ENCODE peak calls at places on chromosomes 13 and 19, in six cellular contexts. K is osteocyte, E is hepatocyte, V is fibroblast of villous mesenchyme, C is left ventricle myocardium inferior, U is fibroblast of lung. B is an unnamed sample.

GRCh38 chr13:94558721-94559120 is 37.2 kb downstream of the TGDS start:
- DNase-seq in K (no peak), E (no peak), V (no peak), C (no peak), U (no peak), B (no peak)

GRCh38 chr13:114235697-114236096 is 1.0 kb downstream of the CDC16 start:
- DNase-seq in K (no peak), E (no peak), V (peak), C (no peak), U (no peak), B (no peak)

GRCh38 chr13:110246530-110246929 is 60.4 kb downstream of the COL4A1 start:
- DNase-seq in K (no peak), E (no peak), V (peak), C (no peak), U (no peak), B (no peak)

GRCh38 chr13:112744306-112745021 is 54.6 kb downstream of the ATP11A start:
- DNase-seq in K (no peak), E (no peak), V (peak), C (no peak), U (peak), B (no peak)

GRCh38 chr13:21549633-21550032 is 54.3 kb downstream of the MICU2 start:
- DNase-seq in K (no peak), E (no peak), V (peak), C (no peak), U (no peak), B (no peak)

GRCh38 chr13:96181886-96182285 is 92.0 kb downstream of the HS6ST3 start:
- DNase-seq in K (no peak), E (no peak), V (no peak), C (no peak), U (no peak), B (no peak)

GRCh38 chr19:44626067-44626624 is 12.8 kb downstream of the IGSF23 start:
- DNase-seq in K (no peak), E (peak), V (peak), C (no peak), U (peak), B (no peak)

GRCh38 chr13:113407531-113408393 is 43.8 kb upstream of the GRTP1 start:
- DNase-seq in K (no peak), E (no peak), V (no peak), C (no peak), U (no peak), B (no peak)

GRCh38 chr13:30766957-30767603 is 31.7 kb downstream of the ALOX5AP start:
- DNase-seq in K (no peak), E (peak), V (no peak), C (no peak), U (no peak), B (peak)
- TF ChIP-seq CTCF in K (no peak), E (no peak), V (no peak), C (no peak), U (no peak), B (no peak)

GRCh38 chr19:18436651-18437478 is 1.1 kb downstream of the ISYNA1 start:
- DNase-seq in K (peak), E (peak), V (peak), C (peak), U (peak), B (no peak)
- TF ChIP-seq CTCF in K (peak), E (peak), V (no peak), C (no peak), U (no peak), B (no peak)

DNA sequence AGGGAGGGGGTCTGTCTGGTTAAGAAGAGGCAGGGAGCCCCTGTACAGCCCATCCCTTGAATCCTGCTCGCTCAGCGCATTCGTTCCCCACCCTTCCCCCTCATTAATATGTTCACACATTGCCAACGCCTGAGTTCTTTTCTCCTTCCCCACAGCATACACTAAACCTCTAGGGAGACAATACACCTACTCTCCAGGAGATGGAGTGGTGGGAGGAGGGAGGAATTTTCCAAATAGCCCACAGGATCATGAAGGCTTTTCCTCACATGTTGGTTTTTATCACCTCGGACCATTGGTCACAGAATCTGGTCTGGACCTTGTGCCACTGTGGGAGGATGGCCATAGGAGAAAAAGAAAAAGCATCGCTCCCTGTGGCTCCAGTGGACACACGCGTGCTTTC is 294.9 kb downstream of the SHISA2 start:
- DNase-seq in K (no peak), E (no peak), V (no peak), C (no peak), U (no peak), B (no peak)
- TF ChIP-seq CTCF in K (peak), E (no peak), V (no peak), C (no peak), U (no peak), B (no peak)

GRCh38 chr19:51441410-51442390 is 16.6 kb downstream of the SIGLEC8 start:
- DNase-seq in K (no peak), E (no peak), V (no peak), C (no peak), U (no peak), B (peak)
- TF ChIP-seq CTCF in K (no peak), E (no peak), V (no peak), C (no peak), U (no peak), B (peak)

DNA sequence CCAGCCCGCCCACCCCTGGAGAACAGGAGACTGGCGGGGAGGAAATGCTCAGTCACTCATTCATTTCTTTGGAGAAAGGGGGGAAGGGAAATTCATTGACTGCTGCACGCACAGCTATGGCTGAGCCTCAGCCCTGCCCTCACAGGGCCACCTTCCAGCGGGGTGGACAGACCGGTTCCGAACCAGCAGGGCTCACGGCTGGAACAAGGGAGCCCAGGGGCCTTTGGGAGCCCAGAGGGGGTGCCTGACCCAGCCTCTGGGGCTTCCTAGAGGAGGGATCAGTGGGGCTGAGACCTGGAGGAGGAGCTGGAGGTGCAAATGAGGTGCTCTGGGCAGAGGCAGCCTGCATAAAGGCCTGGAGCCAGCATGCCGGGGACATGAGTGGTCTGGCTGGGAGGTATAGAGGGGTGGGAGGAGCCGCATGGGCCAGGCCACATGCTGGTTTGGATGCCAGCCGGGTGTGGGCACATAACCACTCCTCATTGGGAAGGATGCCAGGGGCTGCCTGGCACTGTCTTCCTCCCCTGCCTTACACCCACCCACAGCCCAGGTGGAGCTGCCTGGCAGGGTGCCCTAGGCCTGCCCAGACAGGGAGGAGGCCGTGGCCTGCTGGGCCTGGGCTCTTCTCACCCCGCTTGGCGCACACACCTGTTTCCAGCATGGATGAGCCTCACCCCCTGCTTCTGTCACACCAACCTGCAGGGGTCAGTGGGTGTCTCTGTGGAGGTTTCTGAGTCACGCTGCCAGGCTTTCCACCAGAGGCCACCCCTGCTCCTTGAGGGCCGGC is 26.9 kb downstream of the PPP5C start:
- DNase-seq in K (peak), E (peak), V (no peak), C (peak), U (no peak), B (no peak)
- TF ChIP-seq CTCF in K (peak), E (no peak), V (no peak), C (no peak), U (no peak), B (no peak)

GRCh38 chr13:51600703-51601102 is 16.4 kb downstream of the WDFY2 start:
- DNase-seq in K (no peak), E (no peak), V (no peak), C (no peak), U (no peak), B (no peak)
- TF ChIP-seq CTCF in K (no peak), E (no peak), V (no peak), C (no peak), U (no peak), B (no peak)

GRCh38 chr19:1245884-1246816 is 2.2 kb upstream of the MIDN start:
- DNase-seq in K (no peak), E (peak), V (no peak), C (peak), U (no peak), B (no peak)

GRCh38 chr19:1249298-1249989 is 1.1 kb downstream of the MIDN start:
- DNase-seq in K (peak), E (peak), V (peak), C (peak), U (peak), B (no peak)

GRCh38 chr19:1249990-1250298 is 1.6 kb downstream of the MIDN start:
- DNase-seq in K (no peak), E (no peak), V (no peak), C (no peak), U (no peak), B (no peak)

GRCh38 chr19:1248454-1249297 is at the start of gene MIDN:
- DNase-seq in K (peak), E (peak), V (peak), C (peak), U (peak), B (no peak)

DNA sequence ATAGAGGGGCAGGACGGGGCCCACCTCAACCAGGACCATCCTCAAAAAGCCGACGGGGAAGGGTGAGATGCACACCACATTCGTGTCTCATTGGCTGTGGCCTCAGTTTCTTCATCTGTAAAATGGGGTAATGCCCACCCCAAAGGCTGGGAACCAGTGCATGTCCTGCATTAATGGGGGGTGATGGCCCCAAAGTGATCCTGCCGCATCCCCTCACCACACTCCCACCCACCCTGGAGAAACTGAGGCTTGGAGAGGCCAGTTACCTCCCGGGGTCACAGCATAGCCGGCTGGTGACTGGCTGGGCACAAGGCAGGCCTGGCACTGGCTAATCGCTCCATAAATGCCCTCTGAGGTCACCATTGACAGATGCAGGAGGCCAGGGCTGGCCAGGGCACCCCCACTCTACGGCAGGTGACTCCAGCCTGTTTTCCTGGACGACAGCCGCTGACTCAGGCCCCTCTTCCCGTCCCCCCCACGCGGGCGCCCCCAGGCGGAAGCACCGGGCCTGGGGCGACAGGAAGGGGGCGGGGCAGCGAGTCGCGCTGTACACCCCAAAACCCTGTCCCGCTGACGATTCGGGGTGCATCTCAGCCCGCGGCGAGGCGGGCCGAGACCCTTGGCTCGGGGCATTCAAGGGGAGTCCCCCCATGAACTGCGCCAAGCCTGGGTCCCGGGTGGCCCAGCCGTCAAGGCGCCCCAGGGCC is 483 bp upstream of the MIDN start:
- DNase-seq in K (no peak), E (peak), V (peak), C (peak), U (peak), B (no peak)
- TF ChIP-seq CTCF in K (no peak), E (peak), V (peak), C (peak), U (peak), B (peak)

GRCh38 chr19:52351512-52351911 is 15.5 kb downstream of the ZNF610 start:
- DNase-seq in K (no peak), E (no peak), V (no peak), C (no peak), U (no peak), B (no peak)
- TF ChIP-seq CTCF in K (no peak), E (no peak), V (no peak), C (no peak), U (no peak), B (peak)